ENCODE peak calls at places on chromosome 16, in nine cellular contexts. M is RWPE1, T is psoas muscle, C is iPS DF 6.9, Y is AG04450, E is tibial artery, V is pancreas, P is A549, Z is GM23338. S is an unnamed sample.

GRCh38 chr16:77951788-77952187 is 70.6 kb upstream of the CLEC3A start:
- DNase-seq in M (peak), T (no peak), C (no peak), Y (no peak), E (no peak), V (no peak), P (peak), Z (peak), S (no peak)

GRCh38 chr16:17213974-17214373 is 256.8 kb downstream of the XYLT1 start:
- DNase-seq in M (no peak), T (no peak), C (no peak), Y (no peak), E (no peak), V (no peak), P (no peak), Z (no peak), S (no peak)

GRCh38 chr16:19431636-19432340 is 14.1 kb downstream of the TMC5 start:
- DNase-seq in M (no peak), T (no peak), C (no peak), Y (no peak), E (no peak), V (no peak), P (no peak), Z (no peak), S (no peak)

GRCh38 chr16:66058181-66058580 is 308.3 kb upstream of the CDH5 start:
- DNase-seq in M (no peak), T (no peak), C (no peak), Y (peak), E (no peak), V (no peak), P (no peak), Z (no peak), S (no peak)

GRCh38 chr16:52099382-52099781 is 447.6 kb downstream of the TOX3 start:
- DNase-seq in M (no peak), T (no peak), C (no peak), Y (no peak), E (no peak), V (no peak), P (no peak), Z (no peak), S (no peak)

GRCh38 chr16:5069048-5069447 is 2.6 kb upstream of the ALG1 start:
- DNase-seq in M (no peak), T (no peak), C (no peak), Y (no peak), E (no peak), V (no peak), P (no peak), Z (no peak), S (no peak)

GRCh38 chr16:47644166-47644565 is 183.0 kb downstream of the PHKB start:
- DNase-seq in M (peak), T (no peak), C (no peak), Y (peak), E (peak), V (no peak), P (no peak), Z (no peak), S (no peak)

GRCh38 chr16:23500212-23500865 is 10.0 kb downstream of the GGA2 start:
- DNase-seq in M (no peak), T (no peak), C (no peak), Y (no peak), E (no peak), V (no peak), P (no peak), Z (no peak), S (no peak)

GRCh38 chr16:77993586-77993985 is 28.8 kb upstream of the CLEC3A start:
- DNase-seq in M (no peak), T (no peak), C (no peak), Y (no peak), E (no peak), V (no peak), P (no peak), Z (peak), S (no peak)

GRCh38 chr16:30139895-30140481 is 17.0 kb upstream of the MAPK3 start:
- DNase-seq in M (no peak), T (no peak), C (no peak), Y (no peak), E (no peak), V (no peak), P (no peak), Z (no peak), S (no peak)
- H3K27ac ChIP-seq in M (no peak), T (no peak), C (no peak), Y (no peak), E (no peak), V (no peak), P (no peak), Z (no peak), S (no peak)

GRCh38 chr16:28923231-28923587 is 1.8 kb downstream of the RABEP2 start:
- DNase-seq in M (no peak), T (no peak), C (no peak), Y (no peak), E (no peak), V (no peak), P (no peak), Z (no peak), S (no peak)
- H3K27ac ChIP-seq in M (no peak), T (no peak), C (no peak), Y (no peak), E (no peak), V (peak), P (no peak), Z (no peak), S (no peak)

GRCh38 chr16:88690341-88691128 is 4.2 kb upstream of the SNAI3 start:
- DNase-seq in M (no peak), T (no peak), C (no peak), Y (no peak), E (no peak), V (peak), P (no peak), Z (no peak), S (no peak)
- H3K27ac ChIP-seq in M (no peak), T (no peak), C (no peak), Y (no peak), E (no peak), V (no peak), P (no peak), Z (no peak), S (no peak)

GRCh38 chr16:68488559-68488958 is 40.3 kb upstream of the SMPD3 start:
- DNase-seq in M (no peak), T (no peak), C (no peak), Y (no peak), E (no peak), V (peak), P (no peak), Z (no peak), S (no peak)

GRCh38 chr16:68491576-68491950 is 43.3 kb upstream of the SMPD3 start:
- DNase-seq in M (no peak), T (no peak), C (no peak), Y (no peak), E (no peak), V (no peak), P (no peak), Z (no peak), S (no peak)

GRCh38 chr16:68490829-68491575 is 42.7 kb upstream of the SMPD3 start:
- DNase-seq in M (peak), T (no peak), C (no peak), Y (no peak), E (no peak), V (peak), P (peak), Z (peak), S (no peak)

GRCh38 chr16:68492151-68492500 is 43.8 kb upstream of the SMPD3 start:
- DNase-seq in M (no peak), T (no peak), C (no peak), Y (no peak), E (no peak), V (peak), P (no peak), Z (no peak), S (no peak)

DNA sequence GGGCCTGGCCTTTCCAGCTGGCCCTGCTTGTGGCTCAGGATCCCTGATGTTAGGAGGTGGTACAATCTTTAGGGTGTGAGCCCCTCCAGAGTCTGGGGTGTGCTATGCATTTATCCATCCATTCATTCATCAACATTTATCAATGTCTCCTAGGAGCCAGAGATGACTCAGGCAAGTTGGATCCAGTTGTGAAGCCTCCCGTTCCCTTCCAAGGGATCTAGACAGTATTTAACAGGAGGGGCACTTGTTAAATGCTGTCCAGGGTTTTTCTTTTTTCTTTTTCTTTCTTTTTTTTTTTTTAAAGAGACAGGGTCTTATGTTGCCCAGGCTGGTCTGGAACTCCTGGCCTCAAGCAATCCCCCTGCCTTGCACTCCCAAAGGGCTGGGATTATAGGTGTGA is 42.0 kb upstream of the SMPD3 start:
- DNase-seq in M (no peak), T (no peak), C (no peak), Y (no peak), E (no peak), V (no peak), P (no peak), Z (no peak), S (no peak)
- H3K27ac ChIP-seq in M (peak), T (no peak), C (no peak), Y (no peak), E (no peak), V (peak), P (no peak), Z (no peak), S (no peak)

DNA sequence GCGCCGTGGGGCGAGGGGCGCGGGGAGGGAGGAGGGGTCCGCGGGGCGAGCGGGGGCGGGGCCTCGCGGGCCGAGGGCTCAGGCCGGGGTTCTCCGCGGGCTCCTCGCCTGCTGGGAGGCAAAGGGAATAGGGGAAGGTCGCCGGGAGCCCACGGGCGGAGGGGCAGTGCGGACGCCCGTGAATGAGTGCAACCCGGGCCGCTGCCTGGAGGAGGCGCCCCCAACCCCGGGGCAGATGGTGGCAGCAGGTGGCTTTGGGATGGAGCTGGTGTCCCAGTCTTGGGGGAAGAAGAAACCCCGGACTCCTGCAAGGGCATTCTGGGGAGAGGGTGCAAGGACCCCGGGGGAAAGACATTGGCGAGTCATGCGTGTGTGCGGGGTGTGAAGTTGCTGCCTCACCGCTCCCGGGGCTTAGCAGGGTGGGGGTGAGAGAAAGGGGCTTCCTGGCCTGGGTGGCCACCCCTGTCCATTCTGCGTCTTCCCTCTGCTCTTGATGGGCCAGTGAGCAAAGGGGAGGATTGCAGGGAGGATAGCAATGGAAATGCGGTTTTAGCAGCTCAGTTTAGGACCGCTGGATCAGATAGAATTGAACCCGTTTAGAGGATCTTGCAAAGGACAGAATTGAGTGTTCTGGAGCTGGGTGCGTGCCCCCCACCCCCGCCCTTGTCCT is 508 bp downstream of the KIAA0513 start:
- DNase-seq in M (no peak), T (no peak), C (no peak), Y (no peak), E (no peak), V (peak), P (no peak), Z (peak), S (no peak)
- H3K27ac ChIP-seq in M (peak), T (peak), C (no peak), Y (no peak), E (peak), V (peak), P (peak), Z (no peak), S (peak)

GRCh38 chr16:55364811-55365210 is 40.8 kb downstream of the IRX6 start:
- DNase-seq in M (no peak), T (no peak), C (no peak), Y (no peak), E (no peak), V (no peak), P (no peak), Z (no peak), S (no peak)

GRCh38 chr16:55368205-55368604 is 44.2 kb downstream of the IRX6 start:
- DNase-seq in M (no peak), T (no peak), C (no peak), Y (no peak), E (no peak), V (no peak), P (no peak), Z (no peak), S (no peak)

GRCh38 chr16:55369151-55369550 is 45.1 kb downstream of the IRX6 start:
- DNase-seq in M (no peak), T (no peak), C (no peak), Y (no peak), E (no peak), V (no peak), P (no peak), Z (no peak), S (no peak)

GRCh38 chr16:55367796-55368195 is 43.8 kb downstream of the IRX6 start:
- DNase-seq in M (peak), T (no peak), C (no peak), Y (no peak), E (no peak), V (no peak), P (no peak), Z (no peak), S (no peak)

GRCh38 chr16:55367301-55367745 is 43.3 kb downstream of the IRX6 start:
- DNase-seq in M (no peak), T (no peak), C (no peak), Y (no peak), E (no peak), V (no peak), P (no peak), Z (no peak), S (no peak)
- H3K27ac ChIP-seq in M (no peak), T (no peak), C (no peak), Y (no peak), E (peak), V (no peak), P (no peak), Z (no peak), S (no peak)

GRCh38 chr16:88453217-88453531 is at the start of gene ZFPM1:
- DNase-seq in M (no peak), T (no peak), C (no peak), Y (no peak), E (no peak), V (no peak), P (no peak), Z (no peak), S (no peak)
- H3K27ac ChIP-seq in M (peak), T (peak), C (no peak), Y (no peak), E (peak), V (peak), P (peak), Z (peak), S (peak)

DNA sequence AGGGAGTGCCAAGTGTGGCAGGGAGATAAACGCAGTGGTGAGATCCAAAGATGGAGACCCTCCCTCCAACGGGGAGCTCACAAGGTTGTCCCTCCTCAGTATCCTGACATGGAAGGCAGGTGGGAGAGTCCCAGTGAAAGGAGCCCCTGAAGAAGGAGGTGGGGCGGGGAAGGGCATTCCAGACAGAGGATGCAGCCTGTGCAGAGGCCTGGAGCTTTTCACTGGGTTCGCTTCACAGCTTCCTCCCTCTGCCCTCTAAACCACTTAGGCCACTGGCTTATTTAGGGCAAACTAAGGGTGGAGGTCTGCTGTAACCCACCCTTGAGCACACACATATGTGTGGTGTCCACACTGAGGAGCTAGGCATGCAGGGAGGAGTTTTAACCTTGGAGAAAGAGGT is 1.8 kb downstream of the GSG1L start:
- DNase-seq in M (no peak), T (no peak), C (no peak), Y (no peak), E (no peak), V (no peak), P (no peak), Z (no peak), S (no peak)
- H3K27ac ChIP-seq in M (no peak), T (no peak), C (no peak), Y (no peak), E (no peak), V (no peak), P (no peak), Z (no peak), S (no peak)

GRCh38 chr16:12186774-12187335 is 210.3 kb downstream of the SNX29 start:
- DNase-seq in M (no peak), T (no peak), C (no peak), Y (no peak), E (no peak), V (no peak), P (peak), Z (no peak), S (no peak)

GRCh38 chr16:12185563-12185962 is 209.0 kb downstream of the SNX29 start:
- DNase-seq in M (no peak), T (no peak), C (no peak), Y (no peak), E (no peak), V (no peak), P (no peak), Z (no peak), S (no peak)

GRCh38 chr16:12188674-12189249 is 212.2 kb downstream of the SNX29 start:
- DNase-seq in M (peak), T (no peak), C (no peak), Y (no peak), E (no peak), V (no peak), P (peak), Z (no peak), S (no peak)

GRCh38 chr16:12191102-12191501 is 214.6 kb downstream of the SNX29 start:
- DNase-seq in M (no peak), T (no peak), C (no peak), Y (no peak), E (no peak), V (no peak), P (no peak), Z (no peak), S (no peak)

GRCh38 chr16:12187939-12188673 is 211.6 kb downstream of the SNX29 start:
- DNase-seq in M (peak), T (no peak), C (no peak), Y (no peak), E (no peak), V (no peak), P (peak), Z (no peak), S (no peak)
- H3K27ac ChIP-seq in M (no peak), T (no peak), C (no peak), Y (no peak), E (peak), V (no peak), P (peak), Z (no peak), S (no peak)

S was measured in substantia nigra.